ENCODE peak calls at places on chromosomes 6 and 20, in eight cellular contexts. Q is BE2C, N is HCT116, A is astrocyte of the cerebellum, R is progenitor cell of endocrine pancreas, H is tibial artery, O is glutamatergic neuron, E is AG10803. L is an unnamed sample.

GRCh38 chr6:21999012-21999528 is 297.8 kb downstream of the PRL start:
- DNase-seq in R (no peak), N (no peak), Q (peak; percentile 61), A (peak; percentile 28), E (peak; percentile 55), O (no peak), H (no peak), L (no peak)

GRCh38 chr20:33262658-33263065 is 20.4 kb upstream of the BPIFB1 start:
- DNase-seq in O (peak; percentile 62), N (peak; percentile 62), Q (peak; percentile 70), R (peak; percentile 47), A (peak; percentile 12), E (peak; percentile 55), H (peak; percentile 25), L (peak; percentile 55)

GRCh38 chr6:73152998-73153757 is 72.1 kb downstream of the KHDC1L start:
- DNase-seq in N (no peak), Q (no peak), R (no peak), A (no peak), H (no peak), O (no peak), E (peak; percentile 24), L (no peak)

GRCh38 chr6:33781105-33781975 is 7.6 kb downstream of the LEMD2 start:
- DNase-seq in A (peak; percentile 66), O (no peak), E (peak; percentile 60), Q (no peak), N (peak; percentile 48), R (no peak), H (no peak), L (no peak)

GRCh38 chr20:12882832-12883506 is 125.8 kb upstream of the SPTLC3 start:
- DNase-seq in N (no peak), A (no peak), R (no peak), O (no peak), E (peak; percentile 75), Q (no peak), H (no peak), L (no peak)

GRCh38 chr6:119148102-119148824 is 69.8 kb upstream of the FAM184A start:
- DNase-seq in E (peak; percentile 83), R (no peak), A (peak; percentile 90), O (no peak), N (peak; percentile 62), Q (peak; percentile 54), H (no peak), L (peak; percentile 22)

GRCh38 chr6:14316911-14317535 is 199.5 kb downstream of the CD83 start:
- DNase-seq in Q (no peak), R (no peak), H (no peak), A (no peak), E (no peak), N (no peak), O (peak; percentile 28), L (no peak)

GRCh38 chr6:110337481-110337880 is 20.7 kb downstream of the METTL24 start:
- DNase-seq in O (no peak), H (no peak), Q (no peak), A (no peak), R (no peak), E (peak; percentile 61), N (no peak), L (no peak)

GRCh38 chr6:66866801-66867200 is 1159.8 kb upstream of the EYS start:
- DNase-seq in N (no peak), H (no peak), R (no peak), A (no peak), O (no peak), E (no peak), Q (no peak), L (no peak)

GRCh38 chr6:67560068-67560467 is 1075.0 kb upstream of the ADGRB3 start:
- DNase-seq in R (no peak), N (no peak), O (no peak), E (no peak), H (no peak), A (no peak), Q (no peak), L (no peak)

GRCh38 chr6:1609662-1610496 is at the start of gene FOXC1:
- DNase-seq in O (peak; percentile 78), Q (peak; percentile 85), E (peak; percentile 90), H (peak; percentile 98), R (no peak), N (peak; percentile 83), A (peak; percentile 66), L (peak; percentile 67)

GRCh38 chr6:90811596-90812226 is 224.8 kb upstream of the MAP3K7 start:
- DNase-seq in A (no peak), O (peak; percentile 48), E (no peak), H (no peak), Q (peak; percentile 51), N (no peak), R (no peak), L (no peak)

GRCh38 chr20:38159539-38159938 is 5.5 kb downstream of the TGM2 start:
- DNase-seq in R (no peak), Q (no peak), A (no peak), H (peak; percentile 48), N (no peak), E (no peak), O (no peak), L (no peak)

GRCh38 chr6:125030969-125031368 is 68.7 kb downstream of the RNF217 start:
- DNase-seq in H (no peak), O (no peak), A (no peak), N (no peak), Q (no peak), E (no peak), R (no peak), L (no peak)

GRCh38 chr6:101102702-101103101 is 221.6 kb upstream of the ASCC3 start:
- DNase-seq in Q (no peak), E (no peak), R (no peak), H (no peak), O (no peak), A (no peak), N (no peak), L (no peak)

GRCh38 chr20:57897891-57898290 is 188.1 kb upstream of the PMEPA1 start:
- DNase-seq in R (no peak), Q (no peak), H (no peak), N (no peak), A (no peak), E (no peak), O (no peak), L (no peak)

GRCh38 chr20:17895641-17896246 is 72.8 kb downstream of the SNX5 start:
- DNase-seq in H (peak; percentile 80), N (no peak), Q (no peak), R (no peak), A (no peak), E (peak; percentile 46), O (no peak), L (no peak)

GRCh38 chr6:108850669-108851467 is 2.6 kb downstream of the ARMC2 start:
- DNase-seq in O (no peak), Q (no peak), R (no peak), A (no peak), H (peak; percentile 86), N (no peak), E (no peak), L (no peak)

GRCh38 chr6:44932651-44933091 is 395.5 kb upstream of the RUNX2 start:
- DNase-seq in N (no peak), A (no peak), E (no peak), Q (no peak), O (no peak), R (no peak), H (no peak), L (no peak)

GRCh38 chr20:12084482-12084881 is 166.8 kb downstream of the BTBD3 start:
- DNase-seq in Q (no peak), E (no peak), R (no peak), H (no peak), A (no peak), N (no peak), O (no peak), L (no peak)

GRCh38 chr20:62606551-62607201 is 35.6 kb upstream of the SLCO4A1 start:
- DNase-seq in N (no peak), Q (peak; percentile 84), H (peak; percentile 80), R (no peak), O (no peak), A (no peak), E (peak; percentile 13), L (no peak)

GRCh38 chr6:28597217-28597835 is 71.6 kb downstream of the GPX5 start:
- DNase-seq in A (no peak), O (no peak), H (no peak), N (peak; percentile 83), R (no peak), Q (peak; percentile 72), E (peak; percentile 39), L (peak; percentile 40)

GRCh38 chr6:154872605-154873004 is 122.5 kb upstream of the TIAM2 start:
- DNase-seq in R (no peak), A (no peak), E (no peak), H (no peak), O (no peak), Q (no peak), N (no peak), L (no peak)
- TF ChIP-seq CTCF in R (peak; percentile 22), A (peak; percentile 20), E (no peak), H (no peak), O (no peak), Q (peak; percentile 25), N (no peak), L (no peak)

GRCh38 chr6:15608406-15608805 is 54.4 kb downstream of the DTNBP1 start:
- DNase-seq in O (no peak), A (no peak), Q (no peak), E (peak; percentile 83), H (no peak), R (no peak), N (peak; percentile 21), L (no peak)
- TF ChIP-seq CTCF in O (no peak), A (no peak), Q (no peak), E (no peak), H (no peak), R (no peak), N (no peak), L (no peak)

DNA sequence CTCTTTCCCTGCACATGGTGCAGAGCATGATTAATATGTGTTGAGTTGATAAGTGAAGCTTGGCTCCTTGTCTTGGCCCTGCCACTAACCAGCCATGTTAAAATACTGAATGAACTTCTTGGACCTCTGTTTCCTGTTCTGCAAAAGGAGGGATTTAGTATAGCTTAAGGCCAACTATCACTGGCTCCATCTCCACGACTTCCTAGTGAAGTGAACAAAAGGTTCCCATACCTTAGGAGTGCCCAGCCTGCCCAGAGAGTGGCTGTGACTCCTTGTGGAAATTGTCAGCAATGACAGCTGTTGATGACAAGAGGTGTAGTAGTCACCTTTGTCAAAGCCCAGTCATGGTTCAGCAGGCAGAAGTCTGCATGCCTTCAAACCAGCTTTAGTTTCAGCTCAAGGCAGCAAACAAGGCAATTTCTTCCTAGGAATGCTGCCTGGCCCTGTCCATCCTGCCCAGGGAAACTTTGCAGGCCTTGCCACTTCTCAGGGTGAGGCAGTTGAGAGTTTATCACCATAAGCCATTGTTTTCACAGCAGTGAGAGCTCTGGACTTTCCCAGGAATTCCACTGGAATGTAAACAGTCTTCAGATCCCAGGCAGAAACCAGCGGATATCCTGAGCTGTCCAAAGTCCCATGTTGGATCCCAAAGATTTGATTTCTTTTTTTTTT is 169.7 kb upstream of the TNFAIP3 start:
- DNase-seq in O (no peak), N (no peak), H (no peak), Q (no peak), A (peak; percentile 29), R (no peak), E (peak; percentile 84), L (no peak)
- TF ChIP-seq CTCF in O (no peak), N (peak; percentile 10), H (no peak), Q (no peak), A (no peak), R (peak; percentile 18), E (no peak), L (no peak)

DNA sequence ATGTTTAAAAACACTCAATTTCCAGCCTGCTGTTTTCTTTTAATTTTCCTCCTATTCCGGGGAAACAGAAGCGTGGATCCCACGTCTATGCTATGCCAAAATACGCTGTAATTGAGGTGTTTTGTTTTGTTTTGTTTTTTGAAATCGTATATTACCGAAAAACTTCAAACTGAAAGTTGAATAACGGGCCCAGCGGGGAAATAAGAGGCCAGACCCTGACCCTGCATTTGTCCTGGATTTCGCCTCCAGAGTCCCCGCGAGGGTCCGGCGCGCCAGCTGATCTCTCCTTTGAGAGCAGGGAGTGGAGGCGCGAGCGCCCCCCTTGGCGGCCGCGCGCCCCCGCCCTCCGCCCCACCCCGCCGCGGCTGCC is 335 bp upstream of the BMP2 start:
- DNase-seq in E (no peak), Q (no peak), O (no peak), A (no peak), R (no peak), N (no peak), H (no peak), L (no peak)
- TF ChIP-seq CTCF in E (no peak), Q (no peak), O (no peak), A (no peak), R (peak; percentile 20), N (no peak), H (no peak), L (no peak)